ENCODE peak calls at places on chromosomes 4 and X, in seven cellular contexts. O, A, H, E, F, W and C are unnamed samples.
A peak's percentile ranks its signal among the peaks of the same experiment; 100 is the strongest.

GRCh38 chr4:8818063-8818881 is 53.4 kb downstream of the HMX1 start:
- DNase-seq in H (no peak), A (no peak), E (no peak), O (peak; percentile 47), W (no peak), F (no peak), C (no peak)

GRCh38 chr4:137125011-137125410 is 407.3 kb downstream of the PCDH18 start:
- DNase-seq in W (no peak), E (peak; percentile 38), F (peak; percentile 15), O (no peak), H (peak; percentile 40), A (no peak), C (no peak)

GRCh38 chr4:1976416-1977352 is 32.1 kb downstream of the NELFA start:
- DNase-seq in A (no peak), H (no peak), O (no peak), E (no peak), F (no peak), W (no peak), C (no peak)

GRCh38 chr4:89899854-89900253 is 5.2 kb downstream of the MMRN1 start:
- DNase-seq in A (no peak), E (no peak), H (no peak), W (no peak), F (no peak), O (no peak), C (no peak)

GRCh38 chr4:7381890-7382633 is 52.7 kb downstream of the PSAPL1 start:
- DNase-seq in W (no peak), E (no peak), H (no peak), A (peak; percentile 10), F (no peak), O (no peak), C (no peak)

GRCh38 chr4:7781361-7781760 is 158.3 kb downstream of the AFAP1 start:
- DNase-seq in H (no peak), E (peak; percentile 89), O (no peak), A (no peak), F (peak; percentile 71), W (no peak), C (no peak)

GRCh38 chr4:84151574-84151973 is 347.5 kb downstream of the NKX6-1 start:
- DNase-seq in E (no peak), H (no peak), W (no peak), A (peak; percentile 22), F (no peak), O (no peak), C (no peak)

GRCh38 chrX:148871422-148872152 is 371.2 kb downstream of the AFF2 start:
- DNase-seq in A (no peak), F (peak; percentile 8), H (peak; percentile 81), E (peak; percentile 73), W (no peak), O (no peak), C (no peak)

GRCh38 chrX:17459596-17459995 is 84.6 kb downstream of the NHS start:
- DNase-seq in E (peak; percentile 45), H (peak; percentile 37), F (peak; percentile 23), O (no peak), W (no peak), A (no peak), C (no peak)

GRCh38 chr4:11720292-11720691 is 291.6 kb upstream of the HS3ST1 start:
- DNase-seq in H (no peak), A (no peak), F (peak; percentile 8), W (no peak), E (peak; percentile 78), O (no peak), C (no peak)

GRCh38 chr4:1511441-1512041 is 105.3 kb upstream of the NKX1-1 start:
- DNase-seq in F (peak; percentile 77), A (peak; percentile 14), E (peak; percentile 16), O (no peak), H (no peak), W (no peak), C (no peak)

GRCh38 chr4:56240554-56241190 is 146.6 kb downstream of the AASDH start:
- DNase-seq in E (peak; percentile 19), W (no peak), O (no peak), F (no peak), A (peak; percentile 41), H (no peak), C (no peak)

GRCh38 chrX:66635360-66635759 is 3.5 kb downstream of the EDA2R start:
- DNase-seq in F (no peak), W (no peak), E (peak; percentile 74), A (no peak), O (no peak), H (peak; percentile 62), C (no peak)

GRCh38 chr4:184265566-184266351 is 48.1 kb upstream of the ENPP6 start:
- DNase-seq in H (no peak), O (no peak), W (no peak), F (no peak), A (no peak), E (peak; percentile 38), C (no peak)

GRCh38 chrX:139559383-139560042 is 29.0 kb downstream of the F9 start:
- DNase-seq in E (peak; percentile 55), O (no peak), H (peak; percentile 17), A (no peak), W (no peak), F (peak; percentile 10), C (no peak)

GRCh38 chr4:10773010-10773409 is 88.4 kb upstream of the CLNK start:
- DNase-seq in O (no peak), F (no peak), E (no peak), H (no peak), A (no peak), W (no peak), C (no peak)